ENCODE peak calls at places on chromosome 1, in four cellular contexts. L, K, N and T are unnamed samples.

GRCh38 chr1:246293366-246294121 is 213.5 kb downstream of the SMYD3 start:
- DNase-seq in L (no peak), K (no peak), N (no peak), T (no peak)

GRCh38 chr1:161702250-161702649 is 4.8 kb upstream of the FCRLA start:
- DNase-seq in L (no peak), K (no peak), N (no peak), T (no peak)

GRCh38 chr1:8382051-8382505 is 64.2 kb downstream of the SLC45A1 start:
- DNase-seq in L (no peak), K (no peak), N (no peak), T (no peak)

GRCh38 chr1:230913496-230913895 is 45.2 kb upstream of the C1orf198 start:
- DNase-seq in L (no peak), K (no peak), N (no peak), T (no peak)

GRCh38 chr1:220487297-220487820 is 40.6 kb upstream of the MARK1 start:
- DNase-seq in L (no peak), K (no peak), N (peak), T (peak)

GRCh38 chr1:43348809-43349593 is 9.8 kb upstream of the CDC20 start:
- DNase-seq in L (peak), K (peak), N (no peak), T (peak)

GRCh38 chr1:237287876-237288517 is 246.0 kb downstream of the RYR2 start:
- DNase-seq in L (no peak), K (no peak), N (no peak), T (no peak)

GRCh38 chr1:204033321-204033720 is 39.6 kb upstream of the SOX13 start:
- DNase-seq in L (no peak), K (no peak), N (no peak), T (no peak)

GRCh38 chr1:197773856-197774255 is 1.4 kb downstream of the DENND1B start:
- DNase-seq in L (no peak), K (no peak), N (no peak), T (no peak)